ENCODE peak calls at places on chromosomes 11 and 22, in four cellular contexts. One of them, this sample, is unnamed.

GRCh38 chr11:123304828-123305530 is 109.9 kb upstream of the CLMP start:
- ATAC-seq in upper lobe of left lung: no peak
- ATAC-seq in HepG2: peak
- ATAC-seq in GM12878: peak
- ATAC-seq in this sample: no peak

GRCh38 chr22:29202231-29203192 is 3.2 kb upstream of the EMID1 start:
- ATAC-seq in upper lobe of left lung: peak
- ATAC-seq in HepG2: peak
- ATAC-seq in GM12878: peak
- ATAC-seq in this sample: no peak

GRCh38 chr22:43239102-43239875 is 52.4 kb upstream of the TTLL12 start:
- ATAC-seq in upper lobe of left lung: no peak
- ATAC-seq in HepG2: no peak
- ATAC-seq in GM12878: no peak
- ATAC-seq in this sample: no peak

GRCh38 chr11:117020287-117020686 is 77.9 kb downstream of the SIK3 start:
- ATAC-seq in upper lobe of left lung: no peak
- ATAC-seq in HepG2: no peak
- ATAC-seq in GM12878: peak
- ATAC-seq in this sample: no peak

GRCh38 chr11:123238297-123238696 is 43.2 kb upstream of the CLMP start:
- ATAC-seq in upper lobe of left lung: peak
- ATAC-seq in HepG2: no peak
- ATAC-seq in GM12878: no peak
- ATAC-seq in this sample: peak

GRCh38 chr22:37546436-37547248 is 13.6 kb upstream of the CDC42EP1 start:
- ATAC-seq in upper lobe of left lung: peak
- ATAC-seq in HepG2: peak
- ATAC-seq in GM12878: no peak
- ATAC-seq in this sample: peak

GRCh38 chr11:47179655-47179991 is 2.9 kb upstream of the ARFGAP2 start:
- ATAC-seq in upper lobe of left lung: no peak
- ATAC-seq in HepG2: peak
- ATAC-seq in GM12878: peak
- ATAC-seq in this sample: no peak

GRCh38 chr11:57502376-57502775 is 13.1 kb downstream of the SLC43A1 start:
- ATAC-seq in upper lobe of left lung: no peak
- ATAC-seq in HepG2: no peak
- ATAC-seq in GM12878: no peak
- ATAC-seq in this sample: no peak

GRCh38 chr11:38278457-38279141 is 1680.6 kb upstream of the RAG2 start:
- ATAC-seq in upper lobe of left lung: peak
- ATAC-seq in HepG2: no peak
- ATAC-seq in GM12878: no peak
- ATAC-seq in this sample: no peak

GRCh38 chr11:108536783-108537182 is 38.6 kb upstream of the POGLUT3 start:
- ATAC-seq in upper lobe of left lung: no peak
- ATAC-seq in HepG2: no peak
- ATAC-seq in GM12878: no peak
- ATAC-seq in this sample: no peak

GRCh38 chr11:46208803-46209202 is 68.7 kb upstream of the CREB3L1 start:
- ATAC-seq in upper lobe of left lung: no peak
- ATAC-seq in HepG2: no peak
- ATAC-seq in GM12878: no peak
- ATAC-seq in this sample: no peak

GRCh38 chr11:2694995-2695939 is 4.5 kb downstream of the KCNQ1OT1 start:
- ATAC-seq in upper lobe of left lung: no peak
- ATAC-seq in HepG2: no peak
- ATAC-seq in GM12878: no peak
- ATAC-seq in this sample: no peak

GRCh38 chr11:34242037-34242625 is 115.7 kb downstream of the ABTB2 start:
- ATAC-seq in upper lobe of left lung: peak
- ATAC-seq in HepG2: no peak
- ATAC-seq in GM12878: peak
- ATAC-seq in this sample: no peak

GRCh38 chr22:17586831-17587440 is 23.6 kb downstream of the SLC25A18 start:
- ATAC-seq in upper lobe of left lung: no peak
- ATAC-seq in HepG2: peak
- ATAC-seq in GM12878: no peak
- ATAC-seq in this sample: no peak

GRCh38 chr22:29011200-29011867 is 50.3 kb downstream of the C22orf31 start:
- ATAC-seq in upper lobe of left lung: no peak
- ATAC-seq in HepG2: no peak
- ATAC-seq in GM12878: no peak
- ATAC-seq in this sample: no peak

GRCh38 chr22:24402460-24403192 is 24.8 kb upstream of the ADORA2A start:
- ATAC-seq in upper lobe of left lung: peak
- ATAC-seq in HepG2: peak
- ATAC-seq in GM12878: peak
- ATAC-seq in this sample: peak
- TF ChIP-seq EP300 in upper lobe of left lung: peak
- TF ChIP-seq EP300 in HepG2: no peak
- TF ChIP-seq EP300 in GM12878: peak
- TF ChIP-seq EP300 in this sample: no peak

GRCh38 chr11:66420671-66421476 is at the start of gene NPAS4:
- ATAC-seq in upper lobe of left lung: no peak
- ATAC-seq in HepG2: no peak
- ATAC-seq in GM12878: no peak
- ATAC-seq in this sample: peak

GRCh38 chr11:66419825-66420224 is 1.0 kb upstream of the NPAS4 start:
- ATAC-seq in upper lobe of left lung: no peak
- ATAC-seq in HepG2: no peak
- ATAC-seq in GM12878: no peak
- ATAC-seq in this sample: no peak

GRCh38 chr11:66418986-66419308 is 1.9 kb upstream of the NPAS4 start:
- ATAC-seq in upper lobe of left lung: no peak
- ATAC-seq in HepG2: no peak
- ATAC-seq in GM12878: no peak
- ATAC-seq in this sample: no peak

GRCh38 chr11:66418168-66418985 is 2.5 kb upstream of the NPAS4 start:
- ATAC-seq in upper lobe of left lung: peak
- ATAC-seq in HepG2: peak
- ATAC-seq in GM12878: peak
- ATAC-seq in this sample: peak

DNA sequence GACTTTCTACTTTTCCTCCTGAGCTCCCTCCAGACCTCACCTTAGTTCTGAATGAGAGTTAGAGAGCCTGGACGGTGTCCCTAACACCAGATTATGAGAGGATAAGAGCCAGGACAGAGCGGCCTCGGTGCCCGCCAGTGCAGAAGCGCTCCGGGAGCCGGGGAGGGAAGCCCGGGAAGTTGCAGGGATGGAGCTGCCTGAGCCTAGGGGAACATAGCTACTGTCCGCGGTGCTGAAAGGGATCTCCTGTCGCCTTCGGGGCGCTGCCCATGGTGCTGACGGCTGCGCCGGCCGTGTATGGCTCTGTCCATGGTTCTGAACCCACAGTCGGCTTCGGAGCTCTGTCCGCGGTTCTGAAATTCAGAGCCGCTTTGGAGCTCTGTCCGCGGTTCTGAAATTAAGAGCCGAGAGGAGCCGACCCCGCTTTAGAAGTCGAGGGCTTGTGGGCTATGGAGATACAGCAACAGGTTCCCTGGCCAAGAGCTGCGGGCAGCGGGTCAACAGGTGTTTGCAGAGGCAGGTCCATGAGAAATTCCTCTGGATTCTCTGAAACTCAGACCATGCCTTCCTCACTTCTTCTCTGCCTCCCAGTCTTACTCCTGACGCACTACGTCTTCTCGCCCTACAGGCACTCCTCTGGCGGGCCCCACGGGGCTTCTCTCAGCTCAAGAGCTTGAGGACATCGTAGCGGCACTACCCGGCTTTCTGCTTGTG is 814 bp downstream of the NPAS4 start:
- ATAC-seq in upper lobe of left lung: peak
- ATAC-seq in HepG2: peak
- ATAC-seq in GM12878: peak
- ATAC-seq in this sample: peak
- TF ChIP-seq POLR2AphosphoS5 in upper lobe of left lung: peak
- TF ChIP-seq POLR2AphosphoS5 in HepG2: no peak
- TF ChIP-seq POLR2AphosphoS5 in GM12878: no peak
- TF ChIP-seq POLR2AphosphoS5 in this sample: peak

GRCh38 chr11:870127-870413 is 27.4 kb downstream of the TSPAN4 start:
- ATAC-seq in upper lobe of left lung: no peak
- ATAC-seq in HepG2: peak
- ATAC-seq in GM12878: peak
- ATAC-seq in this sample: no peak
- TF ChIP-seq EP300 in upper lobe of left lung: no peak
- TF ChIP-seq EP300 in HepG2: no peak
- TF ChIP-seq EP300 in GM12878: no peak
- TF ChIP-seq EP300 in this sample: no peak

DNA sequence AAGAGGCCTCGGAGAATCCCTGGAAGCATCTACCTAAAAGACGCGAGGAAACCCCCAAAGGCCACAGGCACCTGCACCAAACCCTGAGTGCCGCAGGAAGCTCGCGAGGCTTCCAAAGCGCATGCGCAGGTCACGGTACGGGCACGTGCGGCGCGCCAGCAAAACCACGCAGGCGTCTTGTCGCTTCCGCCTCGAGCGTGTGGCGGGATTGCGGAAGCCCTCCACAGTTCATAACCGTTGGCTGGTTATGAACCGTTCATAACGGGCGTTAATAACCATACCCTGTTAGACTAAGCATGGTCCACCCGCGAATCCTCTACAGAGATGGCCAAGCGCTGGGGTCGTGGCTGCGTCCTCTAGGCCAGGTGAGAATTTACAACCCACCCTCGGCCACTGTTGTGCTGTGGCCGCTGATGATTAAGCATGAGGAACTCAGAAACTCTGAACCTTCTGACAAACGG is 46.4 kb downstream of the MORC2 start:
- ATAC-seq in upper lobe of left lung: peak
- ATAC-seq in HepG2: no peak
- ATAC-seq in GM12878: peak
- ATAC-seq in this sample: peak
- TF ChIP-seq POLR2AphosphoS5 in upper lobe of left lung: peak
- TF ChIP-seq POLR2AphosphoS5 in HepG2: no peak
- TF ChIP-seq POLR2AphosphoS5 in GM12878: peak
- TF ChIP-seq POLR2AphosphoS5 in this sample: peak

GRCh38 chr11:94840209-94840608 is 72.1 kb downstream of the AMOTL1 start:
- ATAC-seq in upper lobe of left lung: no peak
- ATAC-seq in HepG2: no peak
- ATAC-seq in GM12878: no peak
- ATAC-seq in this sample: no peak

GRCh38 chr11:94835571-94835970 is 67.4 kb downstream of the AMOTL1 start:
- ATAC-seq in upper lobe of left lung: no peak
- ATAC-seq in HepG2: no peak
- ATAC-seq in GM12878: no peak
- ATAC-seq in this sample: no peak

GRCh38 chr11:94834931-94835330 is 66.8 kb downstream of the AMOTL1 start:
- ATAC-seq in upper lobe of left lung: no peak
- ATAC-seq in HepG2: no peak
- ATAC-seq in GM12878: no peak
- ATAC-seq in this sample: no peak

GRCh38 chr11:94838027-94838610 is 70.0 kb downstream of the AMOTL1 start:
- ATAC-seq in upper lobe of left lung: no peak
- ATAC-seq in HepG2: no peak
- ATAC-seq in GM12878: no peak
- ATAC-seq in this sample: no peak

GRCh38 chr11:94837317-94837716 is 69.2 kb downstream of the AMOTL1 start:
- ATAC-seq in upper lobe of left lung: no peak
- ATAC-seq in HepG2: no peak
- ATAC-seq in GM12878: no peak
- ATAC-seq in this sample: no peak
- TF ChIP-seq EP300 in upper lobe of left lung: no peak
- TF ChIP-seq EP300 in HepG2: no peak
- TF ChIP-seq EP300 in GM12878: no peak
- TF ChIP-seq EP300 in this sample: no peak

GRCh38 chr11:78429209-78429608 is 11.6 kb upstream of the GAB2 start:
- ATAC-seq in upper lobe of left lung: no peak
- ATAC-seq in HepG2: no peak
- ATAC-seq in GM12878: no peak
- ATAC-seq in this sample: no peak
- TF ChIP-seq POLR2AphosphoS5 in upper lobe of left lung: no peak
- TF ChIP-seq POLR2AphosphoS5 in HepG2: no peak
- TF ChIP-seq POLR2AphosphoS5 in GM12878: no peak
- TF ChIP-seq POLR2AphosphoS5 in this sample: no peak

DNA sequence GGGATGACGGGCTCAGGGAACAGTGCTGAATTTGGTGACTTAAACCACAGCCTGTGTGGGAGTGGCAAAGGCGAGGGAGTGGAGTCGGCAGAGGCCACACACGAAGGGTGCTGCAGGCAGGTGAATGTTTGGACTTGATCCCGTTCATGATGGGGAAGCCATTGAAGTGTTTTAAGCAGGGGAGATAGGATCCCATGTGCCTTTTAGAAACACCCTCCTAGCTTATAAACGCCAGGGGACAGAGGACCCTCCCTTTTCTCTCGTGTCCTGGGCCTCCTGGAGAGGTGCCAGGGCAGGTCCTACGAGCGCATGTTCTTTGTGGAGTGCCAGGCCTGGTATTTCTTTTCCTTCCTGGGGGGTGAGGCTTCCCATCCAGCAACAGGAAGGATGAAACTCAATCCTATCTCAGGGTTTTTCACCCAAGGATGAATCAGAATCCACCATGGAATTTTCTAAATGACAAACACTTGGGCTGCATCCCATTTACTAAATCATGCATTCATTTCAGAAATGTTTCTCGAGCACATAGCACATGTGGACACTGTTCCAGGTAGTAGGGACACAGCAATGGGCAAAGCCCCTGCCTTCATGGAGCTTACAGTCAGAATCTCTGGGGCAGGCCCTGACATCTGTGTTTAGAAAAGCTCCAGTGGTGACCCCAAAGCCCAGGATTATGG is 59.6 kb downstream of the CHRDL2 start:
- ATAC-seq in upper lobe of left lung: peak
- ATAC-seq in HepG2: no peak
- ATAC-seq in GM12878: no peak
- ATAC-seq in this sample: no peak
- TF ChIP-seq EP300 in upper lobe of left lung: no peak
- TF ChIP-seq EP300 in HepG2: no peak
- TF ChIP-seq EP300 in GM12878: no peak
- TF ChIP-seq EP300 in this sample: no peak

GRCh38 chr11:837189-837989 is 4.6 kb downstream of the CD151 start:
- ATAC-seq in upper lobe of left lung: no peak
- ATAC-seq in HepG2: no peak
- ATAC-seq in GM12878: no peak
- ATAC-seq in this sample: no peak
- TF ChIP-seq POLR2AphosphoS5 in upper lobe of left lung: no peak
- TF ChIP-seq POLR2AphosphoS5 in HepG2: no peak
- TF ChIP-seq POLR2AphosphoS5 in GM12878: peak
- TF ChIP-seq POLR2AphosphoS5 in this sample: peak

GRCh38 chr22:50199836-50200332 is 927 bp upstream of the SELENOO start:
- ATAC-seq in upper lobe of left lung: peak
- ATAC-seq in HepG2: peak
- ATAC-seq in GM12878: peak
- ATAC-seq in this sample: peak

GRCh38 chr22:50199251-50199721 is 1.5 kb upstream of the SELENOO start:
- ATAC-seq in upper lobe of left lung: no peak
- ATAC-seq in HepG2: no peak
- ATAC-seq in GM12878: no peak
- ATAC-seq in this sample: no peak

GRCh38 chr22:50202130-50202671 is 1.4 kb downstream of the SELENOO start:
- ATAC-seq in upper lobe of left lung: no peak
- ATAC-seq in HepG2: peak
- ATAC-seq in GM12878: no peak
- ATAC-seq in this sample: no peak

GRCh38 chr22:50201191-50202129 is 649 bp downstream of the SELENOO start:
- ATAC-seq in upper lobe of left lung: peak
- ATAC-seq in HepG2: peak
- ATAC-seq in GM12878: peak
- ATAC-seq in this sample: peak

GRCh38 chr22:50200333-50201190 is at the start of gene SELENOO:
- ATAC-seq in upper lobe of left lung: peak
- ATAC-seq in HepG2: peak
- ATAC-seq in GM12878: peak
- ATAC-seq in this sample: peak
- TF ChIP-seq EP300 in upper lobe of left lung: no peak
- TF ChIP-seq EP300 in HepG2: no peak
- TF ChIP-seq EP300 in GM12878: no peak
- TF ChIP-seq EP300 in this sample: no peak